ENCODE peak calls at places on chromosomes 3 and 15, in five cellular contexts. W, B, Z, H and V are unnamed samples.

GRCh38 chr3:38131621-38132369 is 5.1 kb downstream of the ACAA1 start:
- DNase-seq in W (no peak), B (no peak), H (peak), Z (no peak), V (peak)

GRCh38 chr3:81554805-81555204 is 206.6 kb downstream of the GBE1 start:
- DNase-seq in W (no peak), H (no peak), Z (no peak), B (no peak), V (peak)

GRCh38 chr3:56823984-56824703 is 22.4 kb upstream of the ARHGEF3 start:
- DNase-seq in H (no peak), B (no peak), W (no peak), Z (no peak), V (no peak)

GRCh38 chr3:66715806-66716205 is 215.0 kb upstream of the LRIG1 start:
- DNase-seq in W (no peak), H (no peak), Z (no peak), B (no peak), V (no peak)

GRCh38 chr15:99282129-99282528 is 30.8 kb downstream of the LRRC28 start:
- DNase-seq in Z (no peak), W (peak), H (no peak), B (no peak), V (no peak)

GRCh38 chr3:7779331-7779730 is 722.3 kb upstream of the LMCD1 start:
- DNase-seq in H (no peak), W (no peak), B (no peak), Z (no peak), V (no peak)

GRCh38 chr3:127525373-127525772 is 65.2 kb downstream of the TPRA1 start:
- DNase-seq in H (no peak), Z (peak), B (no peak), W (peak), V (no peak)

GRCh38 chr3:33144433-33144832 is 30.6 kb downstream of the CRTAP start:
- DNase-seq in B (no peak), Z (no peak), W (peak), H (no peak), V (peak)

GRCh38 chr3:126399756-126400155 is 5.0 kb downstream of the CFAP100 start:
- DNase-seq in Z (no peak), H (no peak), B (no peak), W (no peak), V (no peak)